ENCODE peak calls at places on chromosomes 4 and X, in nine cellular contexts. L is Right ventricle myocardium inferior, M is DMS153, H is HCT116, U is AG10803, Z is neural crest cell, G is NCI-H460, C is lower leg skin, P is nephron progenitor cell. R is an unnamed sample.

GRCh38 chr4:100299019-100299418 is 108.8 kb upstream of the DDIT4L start:
- DNase-seq in L (no peak), M (no peak), H (peak; percentile 8), U (peak; percentile 99), Z (no peak), G (no peak), C (peak; percentile 17), P (no peak), R (no peak)

GRCh38 chr4:147398556-147398955 is 82.3 kb upstream of the EDNRA start:
- DNase-seq in L (no peak), M (no peak), H (no peak), U (peak; percentile 32), Z (no peak), G (no peak), C (no peak), P (no peak), R (no peak)

GRCh38 chrX:11757729-11758399 is at the start of gene MSL3:
- DNase-seq in L (peak; percentile 78), M (peak; percentile 37), H (no peak), U (peak; percentile 69), Z (peak; percentile 39), G (peak; percentile 48), C (no peak), P (peak; percentile 67), R (peak; percentile 23)

GRCh38 chr4:145939856-145940255 is 1.2 kb upstream of the ZNF827 start:
- DNase-seq in L (no peak), M (no peak), H (no peak), U (no peak), Z (no peak), G (no peak), C (no peak), P (no peak), R (no peak)

GRCh38 chr4:158580064-158580463 is 58.4 kb downstream of the RXFP1 start:
- DNase-seq in L (no peak), M (no peak), H (no peak), U (no peak), Z (no peak), G (no peak), C (no peak), P (no peak), R (no peak)

GRCh38 chr4:147247577-147247976 is 233.3 kb upstream of the EDNRA start:
- DNase-seq in L (no peak), M (no peak), H (no peak), U (peak; percentile 11), Z (no peak), G (no peak), C (no peak), P (no peak), R (no peak)

GRCh38 chrX:153599192-153600031 is 473 bp upstream of the CCNQ start:
- DNase-seq in L (peak; percentile 95), M (peak; percentile 86), H (peak; percentile 65), U (peak; percentile 80), Z (peak; percentile 66), G (peak; percentile 87), C (peak; percentile 69), P (peak; percentile 90), R (peak; percentile 63)

GRCh38 chrX:21479695-21480280 is 105.6 kb downstream of the CNKSR2 start:
- DNase-seq in L (no peak), M (peak; percentile 45), H (no peak), U (peak; percentile 60), Z (no peak), G (peak; percentile 62), C (no peak), P (peak; percentile 11), R (peak; percentile 7)

GRCh38 chrX:124030520-124030919 is 69.0 kb downstream of the STAG2 start:
- DNase-seq in L (no peak), M (no peak), H (no peak), U (no peak), Z (no peak), G (no peak), C (no peak), P (no peak), R (no peak)

GRCh38 chr4:124483043-124483906 is 229.3 kb downstream of the ANKRD50 start:
- DNase-seq in L (no peak), M (peak; percentile 65), H (no peak), U (no peak), Z (no peak), G (no peak), C (no peak), P (no peak), R (peak; percentile 31)

GRCh38 chrX:19864736-19865135 is 22.7 kb downstream of the SH3KBP1 start:
- DNase-seq in L (no peak), M (no peak), H (no peak), U (no peak), Z (no peak), G (no peak), C (no peak), P (no peak), R (no peak)

GRCh38 chr4:6967846-6968340 is 58.3 kb downstream of the TBC1D14 start:
- DNase-seq in L (no peak), M (no peak), H (no peak), U (no peak), Z (no peak), G (no peak), C (no peak), P (no peak), R (no peak)

GRCh38 chr4:7539659-7540058 is 104.9 kb upstream of the PSAPL1 start:
- DNase-seq in L (no peak), M (no peak), H (peak; percentile 92), U (no peak), Z (peak; percentile 7), G (peak; percentile 11), C (no peak), P (peak; percentile 68), R (no peak)

R was measured in SHP77.